ENCODE peak calls at places on chromosomes 12 and 14, in eight cellular contexts. Y is stomach, M is left ventricle myocardium inferior, H is suprapubic skin, S is gastrocnemius medialis, K is lung, X is GM12878, U is heart right ventricle. P is an unnamed sample.
A peak's percentile ranks its signal among the peaks of the same experiment; 100 is the strongest.

GRCh38 chr14:87483651-87484260 is 509.2 kb downstream of the GALC start:
- DNase-seq in M (no peak), U (no peak), K (no peak), X (no peak), Y (peak; percentile 55), S (no peak), H (no peak), P (no peak)

GRCh38 chr14:52399886-52400599 is 85.9 kb downstream of the PTGER2 start:
- DNase-seq in H (no peak), Y (no peak), S (no peak), K (no peak), M (no peak), X (no peak), U (no peak), P (no peak)

GRCh38 chr14:76775695-76776305 is 14.5 kb downstream of the VASH1 start:
- DNase-seq in H (no peak), K (no peak), X (no peak), M (no peak), U (no peak), Y (no peak), S (no peak), P (no peak)

GRCh38 chr12:33560653-33561208 is 121.1 kb upstream of the SYT10 start:
- DNase-seq in Y (no peak), S (no peak), X (no peak), M (no peak), K (no peak), U (no peak), H (no peak), P (no peak)

GRCh38 chr12:69985656-69986055 is 160.6 kb downstream of the MYRFL start:
- DNase-seq in S (no peak), K (no peak), X (no peak), U (no peak), M (no peak), Y (no peak), H (no peak), P (peak; percentile 72)

GRCh38 chr12:4379410-4379809 is at the start of gene FGF23:
- DNase-seq in Y (no peak), U (peak; percentile 17), H (no peak), K (no peak), X (no peak), M (no peak), S (no peak), P (no peak)

GRCh38 chr12:3559601-3560294 is 68.7 kb downstream of the PRMT8 start:
- DNase-seq in Y (no peak), K (no peak), X (no peak), H (no peak), M (no peak), S (no peak), U (no peak), P (no peak)

GRCh38 chr14:95040723-95041476 is 116.4 kb downstream of the DICER1 start:
- DNase-seq in S (no peak), K (peak; percentile 24), X (no peak), H (no peak), U (no peak), Y (peak; percentile 20), M (no peak), P (no peak)

GRCh38 chr12:68871899-68872298 is 61.1 kb downstream of the CPM start:
- DNase-seq in Y (no peak), U (no peak), X (no peak), K (no peak), M (no peak), H (no peak), S (no peak), P (no peak)

GRCh38 chr14:51117579-51117978 is 22.7 kb upstream of the TRIM9 start:
- DNase-seq in H (no peak), K (no peak), X (no peak), M (no peak), S (no peak), U (no peak), Y (no peak), P (no peak)

GRCh38 chr12:49043856-49044258 is 16.7 kb downstream of the KMT2D start:
- DNase-seq in S (no peak), U (peak; percentile 73), K (peak; percentile 63), M (peak; percentile 50), Y (peak; percentile 60), H (no peak), X (no peak), P (no peak)

GRCh38 chr14:64705406-64706118 is 1.3 kb downstream of the PLEKHG3 start:
- DNase-seq in X (no peak), S (no peak), M (no peak), K (no peak), Y (no peak), H (peak; percentile 75), U (peak; percentile 32), P (peak; percentile 54)

GRCh38 chr14:52073251-52073650 is 4.4 kb upstream of the NID2 start:
- DNase-seq in Y (no peak), K (no peak), H (no peak), M (no peak), X (no peak), U (no peak), S (no peak), P (no peak)

GRCh38 chr14:78644824-78645559 is 474.8 kb downstream of the NRXN3 start:
- DNase-seq in S (no peak), K (no peak), H (no peak), U (no peak), Y (no peak), M (no peak), X (no peak), P (no peak)

GRCh38 chr14:64958201-64958600 is 13.9 kb downstream of the RAB15 start:
- DNase-seq in M (no peak), S (no peak), K (no peak), U (no peak), H (no peak), Y (no peak), X (no peak), P (no peak)

GRCh38 chr12:67640863-67641262 is 7.7 kb upstream of the DYRK2 start:
- DNase-seq in Y (no peak), X (no peak), K (no peak), U (no peak), M (no peak), S (no peak), H (no peak), P (no peak)

GRCh38 chr12:86914716-86915115 is 658.5 kb upstream of the MGAT4C start:
- DNase-seq in S (no peak), K (no peak), U (no peak), Y (no peak), H (no peak), X (no peak), M (no peak), P (no peak)

GRCh38 chr12:102513272-102513671 is 32.9 kb upstream of the IGF1 start:
- DNase-seq in S (no peak), U (no peak), X (peak; percentile 48), Y (no peak), H (no peak), K (no peak), M (no peak), P (no peak)

GRCh38 chr12:56029166-56029519 is 8.3 kb downstream of the IKZF4 start:
- DNase-seq in M (no peak), Y (no peak), X (no peak), U (no peak), S (no peak), H (no peak), K (no peak), P (no peak)

GRCh38 chr12:59396519-59396918 is 199.3 kb upstream of the SLC16A7 start:
- DNase-seq in X (no peak), Y (peak; percentile 25), M (no peak), K (no peak), H (no peak), S (no peak), U (no peak), P (peak; percentile 29)

GRCh38 chr12:53187145-53187899 is 6.6 kb upstream of the CSAD start:
- DNase-seq in H (no peak), M (no peak), K (no peak), Y (no peak), S (no peak), X (no peak), U (no peak), P (no peak)

GRCh38 chr14:75126679-75127473 is at the start of gene NEK9:
- DNase-seq in Y (peak; percentile 91), U (peak; percentile 91), H (peak; percentile 95), M (peak; percentile 93), K (peak; percentile 95), S (peak; percentile 86), X (peak; percentile 45), P (peak; percentile 95)

GRCh38 chr12:13790317-13790716 is 191.1 kb downstream of the GRIN2B start:
- DNase-seq in Y (no peak), X (no peak), U (no peak), S (no peak), M (no peak), K (no peak), H (no peak), P (no peak)

GRCh38 chr14:22370084-22370847 is 218.8 kb downstream of the DAD1 start:
- DNase-seq in Y (peak; percentile 79), H (no peak), S (no peak), U (no peak), K (peak; percentile 85), M (peak; percentile 35), X (no peak), P (no peak)

GRCh38 chr12:115481141-115481540 is 796.4 kb downstream of the MED13L start:
- DNase-seq in K (no peak), X (peak; percentile 54), S (no peak), Y (no peak), U (no peak), H (no peak), M (no peak), P (no peak)
- H3K4me1 ChIP-seq in K (no peaks in the 10 kb centered on the region), X (peaks cover 37% of the 10 kb centered on the region), S (no peaks in the 10 kb centered on the region), Y (no peaks in the 10 kb centered on the region), U (no peaks in the 10 kb centered on the region), H (no peaks in the 10 kb centered on the region), M (no peaks in the 10 kb centered on the region), P (no peaks in the 10 kb centered on the region)

GRCh38 chr12:41189395-41190251 is 1.5 kb downstream of the PDZRN4 start:
- DNase-seq in H (no peak), K (no peak), U (no peak), X (no peak), Y (no peak), M (no peak), S (no peak), P (no peak)
- H3K4me3 ChIP-seq in H (peak overlapping the region; percentile 57), K (peak overlapping the region; percentile 10), U (peak overlapping the region; percentile 37), X (no peak overlapping the region), Y (peak overlapping the region; percentile 53), M (peak overlapping the region; percentile 57), S (peak overlapping the region; percentile 21), P (no peak overlapping the region)

DNA sequence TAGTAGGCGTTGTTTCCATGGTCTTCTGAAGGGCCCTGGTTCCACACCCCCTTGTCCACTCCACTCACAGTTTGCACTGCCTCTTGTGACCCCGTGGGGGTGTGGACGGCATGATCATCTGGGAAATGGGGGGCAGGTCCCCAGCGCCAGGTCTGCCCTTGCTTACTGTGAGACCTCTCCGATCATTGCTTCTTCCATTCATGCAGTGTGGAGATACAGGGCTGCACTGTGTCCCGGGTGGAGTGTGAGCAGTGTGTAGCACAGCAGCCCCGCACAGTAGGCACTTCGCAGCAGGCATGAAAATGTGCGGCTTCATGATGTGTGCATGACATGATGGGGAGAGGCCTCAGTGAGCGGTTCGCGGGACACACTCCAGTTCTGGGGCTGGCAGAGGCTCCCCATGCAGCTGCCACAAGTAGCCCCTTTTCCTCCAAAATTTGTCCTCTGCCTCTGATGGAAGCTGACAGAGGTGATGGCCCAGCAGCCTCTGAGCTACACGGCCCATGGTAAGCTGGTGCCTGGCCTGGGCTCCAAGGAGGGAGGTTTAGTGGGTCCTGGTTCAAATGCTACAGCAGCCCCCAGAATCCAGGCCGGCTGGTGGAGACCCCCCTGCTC is 15.0 kb downstream of the RIN3 start:
- DNase-seq in X (no peak), U (no peak), S (no peak), K (no peak), Y (no peak), M (no peak), H (no peak), P (peak; percentile 31)
- H3K4me1 ChIP-seq in X (peaks cover 5% of the 10 kb centered on the region), U (no peaks in the 10 kb centered on the region), S (no peaks in the 10 kb centered on the region), K (no peaks in the 10 kb centered on the region), Y (peaks cover 59% of the 10 kb centered on the region), M (peaks cover 43% of the 10 kb centered on the region), H (peaks cover 13% of the 10 kb centered on the region), P (peaks cover 13% of the 10 kb centered on the region)

GRCh38 chr14:105882626-105883025 is 356.2 kb downstream of the TMEM121 start:
- DNase-seq in X (no peak), H (peak; percentile 50), S (no peak), U (peak; percentile 1), K (no peak), M (peak; percentile 5), Y (peak; percentile 8), P (peak; percentile 7)
- H3K4me3 ChIP-seq in X (no peak overlapping the region), H (no peak overlapping the region), S (no peak overlapping the region), U (no peak overlapping the region), K (no peak overlapping the region), M (no peak overlapping the region), Y (no peak overlapping the region), P (no peak overlapping the region)

P was measured in mucosa of descending colon.